ENCODE peak calls at places on chromosomes 5 and 9, in eight cellular contexts. One of them, this sample, is unnamed. For H3K4me1, the result is how much of the 10 kb centered on the place peaks cover.

GRCh38 chr9:108062680-108063079 is 573.1 kb upstream of the KLF4 start:
- DNase-seq in cardiac muscle cell: no peak
- DNase-seq in aorta: no peak
- DNase-seq in gastrocnemius medialis: no peak
- DNase-seq in lung: no peak
- DNase-seq in CD4-positive, alpha-beta memory T cell: no peak
- DNase-seq in neuronal stem cell: no peak
- DNase-seq in kidney: no peak
- DNase-seq in this sample: no peak

GRCh38 chr9:83472764-83473163 is 65.4 kb downstream of the FRMD3 start:
- DNase-seq in cardiac muscle cell: peak
- DNase-seq in aorta: no peak
- DNase-seq in gastrocnemius medialis: no peak
- DNase-seq in lung: no peak
- DNase-seq in CD4-positive, alpha-beta memory T cell: no peak
- DNase-seq in neuronal stem cell: no peak
- DNase-seq in kidney: no peak
- DNase-seq in this sample: no peak

GRCh38 chr5:147568710-147569109 is 58.8 kb upstream of the DPYSL3 start:
- DNase-seq in cardiac muscle cell: no peak
- DNase-seq in aorta: no peak
- DNase-seq in gastrocnemius medialis: no peak
- DNase-seq in lung: no peak
- DNase-seq in CD4-positive, alpha-beta memory T cell: no peak
- DNase-seq in neuronal stem cell: no peak
- DNase-seq in kidney: no peak
- DNase-seq in this sample: no peak

GRCh38 chr5:81852277-81853004 is 101.5 kb upstream of the SSBP2 start:
- DNase-seq in cardiac muscle cell: peak
- DNase-seq in aorta: peak
- DNase-seq in gastrocnemius medialis: peak
- DNase-seq in lung: no peak
- DNase-seq in CD4-positive, alpha-beta memory T cell: peak
- DNase-seq in neuronal stem cell: peak
- DNase-seq in kidney: peak
- DNase-seq in this sample: no peak

GRCh38 chr9:87016681-87017080 is 69.4 kb upstream of the GAS1 start:
- DNase-seq in cardiac muscle cell: no peak
- DNase-seq in aorta: no peak
- DNase-seq in gastrocnemius medialis: no peak
- DNase-seq in lung: no peak
- DNase-seq in CD4-positive, alpha-beta memory T cell: no peak
- DNase-seq in neuronal stem cell: no peak
- DNase-seq in kidney: no peak
- DNase-seq in this sample: no peak

GRCh38 chr5:91384671-91385430 is 1.7 kb upstream of the ARRDC3 start:
- DNase-seq in cardiac muscle cell: peak
- DNase-seq in aorta: no peak
- DNase-seq in gastrocnemius medialis: peak
- DNase-seq in lung: peak
- DNase-seq in CD4-positive, alpha-beta memory T cell: peak
- DNase-seq in neuronal stem cell: peak
- DNase-seq in kidney: no peak
- DNase-seq in this sample: no peak

GRCh38 chr9:133826289-133827085 is 88.3 kb upstream of the SARDH start:
- DNase-seq in cardiac muscle cell: no peak
- DNase-seq in aorta: no peak
- DNase-seq in gastrocnemius medialis: no peak
- DNase-seq in lung: no peak
- DNase-seq in CD4-positive, alpha-beta memory T cell: no peak
- DNase-seq in neuronal stem cell: no peak
- DNase-seq in kidney: peak
- DNase-seq in this sample: no peak

GRCh38 chr5:17238521-17239041 is 21.1 kb downstream of the BASP1 start:
- DNase-seq in cardiac muscle cell: peak
- DNase-seq in aorta: no peak
- DNase-seq in gastrocnemius medialis: no peak
- DNase-seq in lung: no peak
- DNase-seq in CD4-positive, alpha-beta memory T cell: no peak
- DNase-seq in neuronal stem cell: no peak
- DNase-seq in kidney: no peak
- DNase-seq in this sample: no peak

GRCh38 chr5:144187699-144188294 is 17.1 kb downstream of the KCTD16 start:
- DNase-seq in cardiac muscle cell: peak
- DNase-seq in aorta: no peak
- DNase-seq in gastrocnemius medialis: no peak
- DNase-seq in lung: peak
- DNase-seq in CD4-positive, alpha-beta memory T cell: peak
- DNase-seq in neuronal stem cell: no peak
- DNase-seq in kidney: peak
- DNase-seq in this sample: peak
- H3K4me1 ChIP-seq in cardiac muscle cell: under half
- H3K4me1 ChIP-seq in aorta: under half
- H3K4me1 ChIP-seq in gastrocnemius medialis: under half
- H3K4me1 ChIP-seq in lung: under half
- H3K4me1 ChIP-seq in CD4-positive, alpha-beta memory T cell: half or more
- H3K4me1 ChIP-seq in neuronal stem cell: under half
- H3K4me1 ChIP-seq in kidney: under half
- H3K4me1 ChIP-seq in this sample: half or more

DNA sequence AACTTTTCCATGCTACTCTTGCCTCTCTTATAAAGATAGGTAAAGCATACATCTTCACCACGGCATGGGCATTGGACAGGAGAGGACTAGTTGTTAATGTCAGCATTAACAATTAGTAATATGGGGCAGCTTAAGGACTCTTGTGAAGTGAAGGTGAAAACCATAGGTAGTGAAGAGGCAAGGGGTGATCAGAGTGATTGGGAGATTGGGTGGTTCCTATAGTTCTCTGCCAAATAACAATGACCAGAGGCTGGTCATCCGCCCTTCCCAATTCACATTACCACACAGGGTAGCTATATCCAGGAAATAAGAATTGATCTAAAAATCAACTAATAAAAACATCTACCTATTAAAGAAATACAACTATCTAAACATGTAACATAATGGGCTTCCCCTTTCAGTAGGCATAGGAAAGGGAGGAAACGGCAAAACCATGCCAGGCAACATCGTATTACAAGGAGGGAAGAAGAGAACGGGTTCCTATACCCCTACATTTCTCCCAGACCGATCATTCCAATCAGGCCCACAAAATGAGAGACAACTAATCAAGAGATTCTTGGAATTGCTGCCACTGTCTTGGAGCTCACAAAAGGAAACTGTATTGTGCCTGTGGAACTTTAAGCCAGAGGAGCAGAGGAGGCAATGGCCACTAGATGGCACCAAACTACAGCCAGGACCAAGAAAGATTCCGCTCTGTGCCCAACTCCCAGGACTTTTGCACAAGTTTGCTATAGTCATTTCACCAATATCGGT is 121.6 kb downstream of the FBXL17 start:
- DNase-seq in cardiac muscle cell: peak
- DNase-seq in aorta: no peak
- DNase-seq in gastrocnemius medialis: peak
- DNase-seq in lung: peak
- DNase-seq in CD4-positive, alpha-beta memory T cell: peak
- DNase-seq in neuronal stem cell: peak
- DNase-seq in kidney: peak
- DNase-seq in this sample: peak
- H3K4me3 ChIP-seq in cardiac muscle cell: no peak
- H3K4me3 ChIP-seq in aorta: no peak
- H3K4me3 ChIP-seq in gastrocnemius medialis: peak
- H3K4me3 ChIP-seq in lung: no peak
- H3K4me3 ChIP-seq in CD4-positive, alpha-beta memory T cell: no peak
- H3K4me3 ChIP-seq in neuronal stem cell: no peak
- H3K4me3 ChIP-seq in kidney: no peak
- H3K4me3 ChIP-seq in this sample: no peak

DNA sequence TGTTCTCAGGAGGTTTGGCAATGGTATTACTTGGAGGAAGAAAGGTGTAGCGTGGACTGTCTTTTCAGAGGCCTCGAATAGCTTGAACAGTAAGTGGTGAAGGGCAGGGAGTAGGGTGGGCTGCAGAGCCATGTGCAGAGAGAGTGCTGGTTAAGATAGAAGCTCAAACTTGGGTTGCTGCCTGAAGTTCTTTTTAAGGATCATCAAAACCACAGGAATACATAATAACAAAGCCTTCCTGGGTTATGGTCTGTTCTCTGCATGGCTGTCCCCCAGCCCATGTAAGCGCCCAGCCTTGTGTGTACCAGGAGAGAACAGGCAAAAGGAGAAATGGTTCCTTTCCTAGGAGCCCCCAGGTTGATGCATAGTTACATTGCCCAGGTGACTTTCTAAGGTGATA is 43.9 kb downstream of the RCL1 start:
- DNase-seq in cardiac muscle cell: peak
- DNase-seq in aorta: no peak
- DNase-seq in gastrocnemius medialis: no peak
- DNase-seq in lung: no peak
- DNase-seq in CD4-positive, alpha-beta memory T cell: no peak
- DNase-seq in neuronal stem cell: no peak
- DNase-seq in kidney: no peak
- DNase-seq in this sample: no peak
- H3K4me1 ChIP-seq in cardiac muscle cell: under half
- H3K4me1 ChIP-seq in aorta: under half
- H3K4me1 ChIP-seq in gastrocnemius medialis: under half
- H3K4me1 ChIP-seq in lung: under half
- H3K4me1 ChIP-seq in CD4-positive, alpha-beta memory T cell: under half
- H3K4me1 ChIP-seq in neuronal stem cell: under half
- H3K4me1 ChIP-seq in kidney: under half
- H3K4me1 ChIP-seq in this sample: under half

DNA sequence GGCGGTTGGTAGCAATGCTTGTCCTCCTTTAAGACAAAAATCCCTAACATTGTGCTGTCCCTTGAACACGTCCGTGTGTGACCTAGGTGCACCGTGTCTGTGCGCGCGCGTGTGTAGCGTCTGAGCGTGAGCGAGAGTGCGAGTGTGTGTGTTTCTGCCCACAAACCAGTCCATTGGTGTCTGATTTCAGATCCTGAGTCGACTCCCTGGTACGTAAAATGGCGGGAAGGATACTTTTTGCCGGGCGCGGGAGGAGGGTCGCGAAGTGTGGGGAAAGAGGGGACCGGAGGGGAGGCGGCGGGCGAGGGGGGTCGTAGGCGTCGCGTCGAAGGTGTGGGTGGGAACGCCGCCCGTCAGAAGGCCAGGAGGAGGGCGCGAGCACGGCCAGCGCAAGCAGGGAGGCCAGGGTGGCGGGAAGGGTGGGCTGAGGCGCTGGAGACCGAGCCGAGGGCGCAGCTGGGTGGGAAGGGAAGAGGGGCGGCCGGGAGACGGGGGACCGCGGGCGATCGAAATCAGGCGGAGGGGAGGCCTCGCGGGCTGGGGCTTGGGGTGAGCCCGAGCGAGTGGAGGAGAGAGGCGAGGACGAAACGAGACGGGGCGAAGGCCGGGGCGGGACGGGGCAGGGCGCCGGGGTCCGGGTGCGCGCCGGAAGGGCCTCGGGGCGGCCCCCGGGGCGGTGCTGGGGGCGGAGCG is 8.8 kb downstream of the OTP start:
- DNase-seq in cardiac muscle cell: no peak
- DNase-seq in aorta: peak
- DNase-seq in gastrocnemius medialis: no peak
- DNase-seq in lung: no peak
- DNase-seq in CD4-positive, alpha-beta memory T cell: peak
- DNase-seq in neuronal stem cell: no peak
- DNase-seq in kidney: no peak
- DNase-seq in this sample: no peak
- H3K4me3 ChIP-seq in cardiac muscle cell: peak
- H3K4me3 ChIP-seq in aorta: peak
- H3K4me3 ChIP-seq in gastrocnemius medialis: peak
- H3K4me3 ChIP-seq in lung: peak
- H3K4me3 ChIP-seq in CD4-positive, alpha-beta memory T cell: no peak
- H3K4me3 ChIP-seq in neuronal stem cell: peak
- H3K4me3 ChIP-seq in kidney: no peak
- H3K4me3 ChIP-seq in this sample: no peak

DNA sequence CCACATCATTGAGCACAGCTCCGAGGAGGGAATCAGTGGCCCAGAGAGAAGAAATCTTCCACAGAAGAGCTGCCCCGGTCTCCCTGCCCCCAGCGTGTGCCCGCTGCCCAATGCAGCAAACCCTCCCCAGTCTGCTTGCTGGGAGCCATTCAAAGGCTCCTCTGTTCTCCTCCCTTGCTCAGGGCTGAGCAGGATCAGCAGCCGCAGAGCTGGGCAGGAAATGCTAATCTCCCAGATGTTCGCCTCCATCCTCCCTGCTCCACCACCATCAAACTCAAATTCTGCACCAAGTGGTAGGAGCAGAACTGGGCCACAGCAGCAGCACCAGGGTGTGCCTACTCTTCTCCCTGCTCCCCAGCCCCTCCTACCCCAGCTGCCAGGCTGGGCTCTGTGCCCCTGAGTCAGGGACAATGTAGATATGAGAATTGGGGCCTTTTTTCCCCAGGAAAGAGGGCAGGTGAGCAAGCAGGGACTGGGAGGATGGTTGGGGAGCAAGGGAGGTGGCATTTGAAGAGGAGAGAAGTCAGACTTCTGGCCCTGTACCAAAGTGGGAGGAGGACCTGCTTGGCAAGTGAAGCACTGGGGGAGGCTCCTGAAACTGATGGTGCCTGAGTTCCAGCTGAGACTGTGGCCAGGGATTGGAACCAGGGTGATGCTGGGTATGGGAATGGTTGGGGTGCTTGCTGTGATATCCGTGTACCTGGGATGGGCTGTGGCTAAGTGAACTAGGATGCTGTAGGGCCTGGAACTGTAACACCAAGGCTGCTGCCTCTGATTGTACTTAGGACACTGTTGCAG is 1.9 kb upstream of the PCDH1 start:
- DNase-seq in cardiac muscle cell: no peak
- DNase-seq in aorta: no peak
- DNase-seq in gastrocnemius medialis: no peak
- DNase-seq in lung: no peak
- DNase-seq in CD4-positive, alpha-beta memory T cell: no peak
- DNase-seq in neuronal stem cell: no peak
- DNase-seq in kidney: peak
- DNase-seq in this sample: no peak
- H3K4me1 ChIP-seq in cardiac muscle cell: under half
- H3K4me1 ChIP-seq in aorta: under half
- H3K4me1 ChIP-seq in gastrocnemius medialis: under half
- H3K4me1 ChIP-seq in lung: under half
- H3K4me1 ChIP-seq in CD4-positive, alpha-beta memory T cell: under half
- H3K4me1 ChIP-seq in neuronal stem cell: under half
- H3K4me1 ChIP-seq in kidney: under half
- H3K4me1 ChIP-seq in this sample: under half

DNA sequence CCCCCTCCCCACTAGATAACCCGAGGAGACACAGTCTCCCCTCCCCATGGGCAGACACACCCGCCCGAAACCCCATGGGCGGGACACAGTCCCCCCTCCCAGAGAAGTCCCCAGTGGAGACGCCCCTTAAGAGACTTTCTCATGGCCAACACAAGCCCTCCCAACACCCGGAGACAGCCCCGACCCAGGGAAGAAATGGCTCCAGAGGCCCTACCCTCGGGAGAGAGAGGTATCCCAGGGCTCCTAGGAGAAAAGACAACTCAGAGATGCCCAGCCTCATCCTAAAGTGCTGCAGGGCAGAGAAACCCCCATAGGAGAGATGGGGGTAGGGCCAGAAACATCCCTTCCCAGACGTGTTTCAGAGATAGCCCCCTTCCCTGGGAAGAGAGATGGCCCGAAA is 27.4 kb downstream of the PCDH1 start:
- DNase-seq in cardiac muscle cell: no peak
- DNase-seq in aorta: no peak
- DNase-seq in gastrocnemius medialis: no peak
- DNase-seq in lung: no peak
- DNase-seq in CD4-positive, alpha-beta memory T cell: no peak
- DNase-seq in neuronal stem cell: no peak
- DNase-seq in kidney: no peak
- DNase-seq in this sample: no peak
- H3K4me3 ChIP-seq in cardiac muscle cell: peak
- H3K4me3 ChIP-seq in aorta: peak
- H3K4me3 ChIP-seq in gastrocnemius medialis: peak
- H3K4me3 ChIP-seq in lung: no peak
- H3K4me3 ChIP-seq in CD4-positive, alpha-beta memory T cell: no peak
- H3K4me3 ChIP-seq in neuronal stem cell: no peak
- H3K4me3 ChIP-seq in kidney: no peak
- H3K4me3 ChIP-seq in this sample: no peak

This sample was measured in CD8-positive, alpha-beta memory T cell.